ENCODE peak calls at places on chromosome 21, in six cellular contexts. Y is non-pigmented ciliary epithelial cell, L is mucosa of descending colon, H is suprapubic skin, E is hypothalamus, R is HT1080. S is an unnamed sample.

GRCh38 chr21:37220433-37220980 is 46.6 kb downstream of the VPS26C start:
- DNase-seq in Y (no peak), L (peak; percentile 22), H (no peak), E (peak; percentile 39), R (no peak), S (peak; percentile 69)

GRCh38 chr21:33884361-33885157 is 31.0 kb downstream of the ATP5PO start:
- DNase-seq in Y (no peak), L (no peak), H (no peak), E (no peak), R (no peak), S (peak; percentile 81)

GRCh38 chr21:15514073-15514946 is 215.5 kb upstream of the USP25 start:
- DNase-seq in Y (no peak), L (peak; percentile 71), H (no peak), E (no peak), R (no peak), S (no peak)

GRCh38 chr21:26529556-26529955 is 43.5 kb downstream of the CYYR1 start:
- DNase-seq in Y (no peak), L (no peak), H (no peak), E (no peak), R (no peak), S (no peak)

GRCh38 chr21:42427809-42428419 is 24.2 kb downstream of the UBASH3A start:
- DNase-seq in Y (no peak), L (no peak), H (no peak), E (no peak), R (no peak), S (no peak)

GRCh38 chr21:38486221-38486620 is 12.1 kb downstream of the ERG start:
- DNase-seq in Y (peak; percentile 70), L (no peak), H (no peak), E (no peak), R (no peak), S (no peak)

GRCh38 chr21:44424608-44425306 is 30.6 kb upstream of the LRRC3 start:
- DNase-seq in Y (no peak), L (no peak), H (peak; percentile 54), E (no peak), R (no peak), S (no peak)

GRCh38 chr21:37369307-37369854 is 2.8 kb downstream of the DYRK1A start:
- DNase-seq in Y (no peak), L (no peak), H (no peak), E (no peak), R (no peak), S (no peak)

GRCh38 chr21:27149034-27149433 is 182.1 kb upstream of the ADAMTS5 start:
- DNase-seq in Y (no peak), L (no peak), H (no peak), E (no peak), R (no peak), S (no peak)

GRCh38 chr21:38806942-38807284 is 1.2 kb downstream of the ETS2 start:
- DNase-seq in Y (no peak), L (no peak), H (no peak), E (no peak), R (no peak), S (no peak)

GRCh38 chr21:42047821-42048613 is 23.1 kb upstream of the UMODL1 start:
- DNase-seq in Y (peak; percentile 91), L (no peak), H (no peak), E (no peak), R (peak; percentile 82), S (peak; percentile 39)

GRCh38 chr21:25573409-25574206 is 33.7 kb downstream of the MRPL39 start:
- DNase-seq in Y (peak; percentile 98), L (no peak), H (no peak), E (no peak), R (peak; percentile 98), S (no peak)

GRCh38 chr21:29187939-29188338 is 57.5 kb downstream of the MAP3K7CL start:
- DNase-seq in Y (peak; percentile 82), L (no peak), H (no peak), E (no peak), R (peak; percentile 95), S (peak; percentile 67)

GRCh38 chr21:25536752-25537151 is 70.5 kb downstream of the MRPL39 start:
- DNase-seq in Y (no peak), L (no peak), H (no peak), E (no peak), R (no peak), S (no peak)

GRCh38 chr21:42156690-42157605 is 62.0 kb upstream of the ABCG1 start:
- DNase-seq in Y (no peak), L (no peak), H (peak; percentile 85), E (peak; percentile 75), R (no peak), S (peak; percentile 23)

GRCh38 chr21:16587141-16587570 is 857.4 kb downstream of the USP25 start:
- DNase-seq in Y (no peak), L (peak; percentile 75), H (no peak), E (peak; percentile 43), R (peak; percentile 47), S (peak; percentile 97)

GRCh38 chr21:40658237-40658636 is 188.7 kb downstream of the DSCAM start:
- DNase-seq in Y (no peak), L (no peak), H (no peak), E (no peak), R (no peak), S (no peak)